ENCODE peak calls at places on chromosomes 16 and 17, in four cellular contexts. One of them, this sample, is unnamed.

GRCh38 chr17:4533522-4534502 is 21.4 kb downstream of the MYBBP1A start:
- DNase-seq in H7: peak; percentile 79
- DNase-seq in astrocyte: no peak
- DNase-seq in lower lobe of right lung: no peak
- DNase-seq in this sample: no peak

GRCh38 chr17:9239260-9239820 is 218.0 kb downstream of the NTN1 start:
- DNase-seq in H7: peak; percentile 73
- DNase-seq in astrocyte: no peak
- DNase-seq in lower lobe of right lung: peak; percentile 64
- DNase-seq in this sample: no peak

GRCh38 chr16:30006659-30007377 is 4.0 kb downstream of the DOC2A start:
- DNase-seq in H7: no peak
- DNase-seq in astrocyte: no peak
- DNase-seq in lower lobe of right lung: no peak
- DNase-seq in this sample: no peak

GRCh38 chr17:2090804-2091534 is 36.1 kb downstream of the HIC1 start:
- DNase-seq in H7: peak; percentile 82
- DNase-seq in astrocyte: peak; percentile 97
- DNase-seq in lower lobe of right lung: no peak
- DNase-seq in this sample: peak; percentile 83

GRCh38 chr17:15492186-15492585 is 24.8 kb upstream of the CDRT4 start:
- DNase-seq in H7: no peak
- DNase-seq in astrocyte: no peak
- DNase-seq in lower lobe of right lung: no peak
- DNase-seq in this sample: no peak

GRCh38 chr16:10756574-10756973 is 12.9 kb downstream of the NUBP1 start:
- DNase-seq in H7: no peak
- DNase-seq in astrocyte: peak; percentile 60
- DNase-seq in lower lobe of right lung: no peak
- DNase-seq in this sample: no peak

GRCh38 chr17:50206604-50207293 is 5.3 kb upstream of the COL1A1 start:
- DNase-seq in H7: peak; percentile 93
- DNase-seq in astrocyte: peak; percentile 55
- DNase-seq in lower lobe of right lung: no peak
- DNase-seq in this sample: no peak

GRCh38 chr17:47733414-47734288 is 615 bp downstream of the TBX21 start:
- DNase-seq in H7: peak; percentile 79
- DNase-seq in astrocyte: no peak
- DNase-seq in lower lobe of right lung: no peak
- DNase-seq in this sample: no peak

GRCh38 chr17:28598389-28598788 is 436 bp downstream of the SPAG5 start:
- DNase-seq in H7: no peak
- DNase-seq in astrocyte: no peak
- DNase-seq in lower lobe of right lung: no peak
- DNase-seq in this sample: no peak

GRCh38 chr16:80191928-80192327 is 348.9 kb upstream of the DYNLRB2 start:
- DNase-seq in H7: no peak
- DNase-seq in astrocyte: peak; percentile 44
- DNase-seq in lower lobe of right lung: no peak
- DNase-seq in this sample: no peak

GRCh38 chr17:82065193-82065637 is 389 bp downstream of the DUS1L start:
- DNase-seq in H7: peak; percentile 90
- DNase-seq in astrocyte: peak; percentile 12
- DNase-seq in lower lobe of right lung: no peak
- DNase-seq in this sample: no peak

GRCh38 chr16:17144431-17144830 is 326.3 kb downstream of the XYLT1 start:
- DNase-seq in H7: no peak
- DNase-seq in astrocyte: no peak
- DNase-seq in lower lobe of right lung: no peak
- DNase-seq in this sample: no peak

GRCh38 chr16:52671560-52671959 is 124.6 kb upstream of the TOX3 start:
- DNase-seq in H7: no peak
- DNase-seq in astrocyte: no peak
- DNase-seq in lower lobe of right lung: no peak
- DNase-seq in this sample: no peak

GRCh38 chr17:75849304-75849695 is 5.1 kb upstream of the UNC13D start:
- DNase-seq in H7: no peak
- DNase-seq in astrocyte: no peak
- DNase-seq in lower lobe of right lung: no peak
- DNase-seq in this sample: no peak

GRCh38 chr17:29004081-29004692 is 1.6 kb downstream of the SEZ6 start:
- DNase-seq in H7: peak; percentile 70
- DNase-seq in astrocyte: peak; percentile 23
- DNase-seq in lower lobe of right lung: no peak
- DNase-seq in this sample: no peak

GRCh38 chr16:66225696-66226095 is 140.8 kb upstream of the CDH5 start:
- DNase-seq in H7: no peak
- DNase-seq in astrocyte: no peak
- DNase-seq in lower lobe of right lung: no peak
- DNase-seq in this sample: no peak

GRCh38 chr16:66224636-66225035 is 141.9 kb upstream of the CDH5 start:
- DNase-seq in H7: no peak
- DNase-seq in astrocyte: no peak
- DNase-seq in lower lobe of right lung: no peak
- DNase-seq in this sample: no peak

GRCh38 chr16:66226762-66227161 is 139.7 kb upstream of the CDH5 start:
- DNase-seq in H7: no peak
- DNase-seq in astrocyte: no peak
- DNase-seq in lower lobe of right lung: no peak
- DNase-seq in this sample: no peak

GRCh38 chr16:66227766-66228530 is 138.5 kb upstream of the CDH5 start:
- DNase-seq in H7: no peak
- DNase-seq in astrocyte: no peak
- DNase-seq in lower lobe of right lung: no peak
- DNase-seq in this sample: no peak

DNA sequence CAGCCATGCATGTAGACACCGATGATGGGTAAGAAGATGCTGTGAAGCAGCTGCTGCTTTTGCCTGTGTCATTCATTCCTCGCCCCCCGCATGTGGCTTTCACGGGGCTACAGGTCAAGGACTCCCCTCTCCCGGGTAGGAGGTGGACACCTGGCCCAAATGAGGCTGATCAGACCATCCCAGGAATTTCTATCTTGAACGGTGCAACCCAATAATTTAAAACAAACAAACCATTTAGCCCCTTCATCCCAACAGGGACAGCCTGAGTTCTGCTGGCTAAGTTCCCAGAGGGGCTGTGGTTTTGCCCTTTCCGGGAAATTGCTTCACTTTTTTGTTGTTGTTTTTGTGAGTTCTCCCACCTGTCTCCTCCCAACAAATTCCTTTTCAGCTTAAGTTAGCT is 137.7 kb upstream of the CDH5 start:
- DNase-seq in H7: no peak
- DNase-seq in astrocyte: peak; percentile 46
- DNase-seq in lower lobe of right lung: no peak
- DNase-seq in this sample: no peak
- H3K27me3 ChIP-seq in H7: no peaks in the 10 kb centered on the region
- H3K27me3 ChIP-seq in astrocyte: peaks cover 28% of the 10 kb centered on the region
- H3K27me3 ChIP-seq in lower lobe of right lung: no peaks in the 10 kb centered on the region
- H3K27me3 ChIP-seq in this sample: peaks cover 9% of the 10 kb centered on the region

GRCh38 chr16:86511317-86512161 is 1.2 kb downstream of the FOXF1 start:
- DNase-seq in H7: peak; percentile 76
- DNase-seq in astrocyte: no peak
- DNase-seq in lower lobe of right lung: no peak
- DNase-seq in this sample: no peak
- H3K4me3 ChIP-seq in H7: no peak overlapping the region
- H3K4me3 ChIP-seq in astrocyte: peak overlapping the region; percentile 71
- H3K4me3 ChIP-seq in lower lobe of right lung: peak overlapping the region; percentile 66
- H3K4me3 ChIP-seq in this sample: peak overlapping the region; percentile 81

GRCh38 chr17:73522696-73523095 is 121.5 kb downstream of the SDK2 start:
- DNase-seq in H7: no peak
- DNase-seq in astrocyte: no peak
- DNase-seq in lower lobe of right lung: no peak
- DNase-seq in this sample: no peak
- H3K27me3 ChIP-seq in H7: no peaks in the 10 kb centered on the region
- H3K27me3 ChIP-seq in astrocyte: no peaks in the 10 kb centered on the region
- H3K27me3 ChIP-seq in lower lobe of right lung: no peaks in the 10 kb centered on the region
- H3K27me3 ChIP-seq in this sample: no peaks in the 10 kb centered on the region

GRCh38 chr16:86217891-86218270 is 292.4 kb upstream of the FOXF1 start:
- DNase-seq in H7: no peak
- DNase-seq in astrocyte: no peak
- DNase-seq in lower lobe of right lung: no peak
- DNase-seq in this sample: no peak
- H3K4me3 ChIP-seq in H7: no peak overlapping the region
- H3K4me3 ChIP-seq in astrocyte: no peak overlapping the region
- H3K4me3 ChIP-seq in lower lobe of right lung: no peak overlapping the region
- H3K4me3 ChIP-seq in this sample: no peak overlapping the region

DNA sequence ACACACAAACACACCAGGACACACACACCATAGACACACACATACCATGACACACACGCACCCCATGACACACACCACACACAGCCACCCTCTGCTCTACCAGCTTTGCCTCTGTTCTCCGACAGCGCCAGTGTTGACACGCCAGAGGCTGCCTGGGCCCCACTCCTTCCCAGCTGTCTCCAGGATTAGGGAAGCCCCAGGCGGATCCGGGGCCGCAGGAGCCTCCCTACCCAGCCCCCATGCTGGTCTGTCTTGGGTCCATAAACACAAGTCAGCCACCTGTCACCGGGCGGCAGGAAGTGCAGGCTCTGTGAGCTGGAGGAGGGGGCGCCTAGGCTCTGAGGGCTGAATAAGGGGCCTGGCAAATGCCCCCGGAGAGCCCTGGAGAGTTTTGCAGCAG is 10.5 kb downstream of the TBC1D16 start:
- DNase-seq in H7: peak; percentile 87
- DNase-seq in astrocyte: no peak
- DNase-seq in lower lobe of right lung: no peak
- DNase-seq in this sample: no peak
- H3K27me3 ChIP-seq in H7: no peaks in the 10 kb centered on the region
- H3K27me3 ChIP-seq in astrocyte: no peaks in the 10 kb centered on the region
- H3K27me3 ChIP-seq in lower lobe of right lung: no peaks in the 10 kb centered on the region
- H3K27me3 ChIP-seq in this sample: no peaks in the 10 kb centered on the region

GRCh38 chr17:38357488-38358123 is 6.0 kb downstream of the SOCS7 start:
- DNase-seq in H7: no peak
- DNase-seq in astrocyte: no peak
- DNase-seq in lower lobe of right lung: no peak
- DNase-seq in this sample: no peak

GRCh38 chr17:38354466-38354865 is 2.8 kb downstream of the SOCS7 start:
- DNase-seq in H7: no peak
- DNase-seq in astrocyte: no peak
- DNase-seq in lower lobe of right lung: no peak
- DNase-seq in this sample: no peak

GRCh38 chr17:38353668-38354067 is 2.0 kb downstream of the SOCS7 start:
- DNase-seq in H7: no peak
- DNase-seq in astrocyte: no peak
- DNase-seq in lower lobe of right lung: no peak
- DNase-seq in this sample: no peak

GRCh38 chr17:38353084-38353604 is 1.5 kb downstream of the SOCS7 start:
- DNase-seq in H7: no peak
- DNase-seq in astrocyte: no peak
- DNase-seq in lower lobe of right lung: no peak
- DNase-seq in this sample: no peak

DNA sequence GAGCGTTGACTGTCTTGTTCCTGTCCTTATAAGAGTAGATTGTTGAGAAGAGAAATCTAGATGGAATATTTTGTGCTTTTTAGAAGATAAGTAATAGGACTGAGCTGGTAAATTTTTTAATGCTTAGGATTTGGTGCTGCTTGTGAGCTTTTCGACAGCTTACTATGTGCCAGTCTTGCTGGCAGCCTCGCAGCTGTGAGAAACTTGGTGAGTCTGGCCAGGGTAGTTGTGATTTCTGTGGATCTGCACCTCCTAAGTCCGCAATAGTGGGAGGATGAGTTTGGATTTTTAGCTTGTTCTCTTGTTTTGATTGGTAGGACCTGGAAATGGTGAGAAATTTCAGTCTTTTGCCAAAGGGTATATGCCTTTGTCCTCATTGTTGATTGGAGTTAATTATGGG is 3.6 kb downstream of the SOCS7 start:
- DNase-seq in H7: no peak
- DNase-seq in astrocyte: no peak
- DNase-seq in lower lobe of right lung: no peak
- DNase-seq in this sample: no peak
- H3K4me3 ChIP-seq in H7: no peak overlapping the region
- H3K4me3 ChIP-seq in astrocyte: no peak overlapping the region
- H3K4me3 ChIP-seq in lower lobe of right lung: no peak overlapping the region
- H3K4me3 ChIP-seq in this sample: no peak overlapping the region

GRCh38 chr17:36933174-36934143 is 3.8 kb upstream of the LHX1 start:
- DNase-seq in H7: peak; percentile 71
- DNase-seq in astrocyte: no peak
- DNase-seq in lower lobe of right lung: no peak
- DNase-seq in this sample: no peak
- H3K27me3 ChIP-seq in H7: peaks cover 92% of the 10 kb centered on the region
- H3K27me3 ChIP-seq in astrocyte: peaks cover 98% of the 10 kb centered on the region
- H3K27me3 ChIP-seq in lower lobe of right lung: peaks cover 100% of the 10 kb centered on the region
- H3K27me3 ChIP-seq in this sample: peaks cover 90% of the 10 kb centered on the region

This sample was measured in BJ.